ENCODE peak calls at places on chromosomes 16 and 17, in ten cellular contexts. H, U, T, W, I, X, D, M, E and J are unnamed samples.

GRCh38 chr17:55285340-55286301 is 20.9 kb downstream of the HLF start:
- DNase-seq in M (no peak), U (no peak), E (peak; percentile 86), H (no peak), I (peak; percentile 79), T (no peak), W (no peak), D (no peak), X (peak; percentile 37), J (no peak)

GRCh38 chr16:81745704-81746558 is 33.2 kb upstream of the PLCG2 start:
- DNase-seq in M (peak; percentile 70), D (peak; percentile 61), W (peak; percentile 76), E (peak; percentile 80), T (peak; percentile 81), H (peak; percentile 70), I (no peak), X (peak; percentile 66), U (peak; percentile 87), J (peak; percentile 50)

GRCh38 chr16:66130296-66130910 is 236.1 kb upstream of the CDH5 start:
- DNase-seq in H (no peak), M (no peak), U (no peak), X (no peak), T (no peak), W (no peak), I (no peak), D (no peak), E (no peak), J (no peak)

GRCh38 chr17:39963826-39964225 is 1.0 kb downstream of the GSDMA start:
- DNase-seq in U (no peak), D (no peak), I (no peak), X (no peak), W (no peak), T (no peak), H (no peak), M (no peak), E (no peak), J (no peak)

GRCh38 chr17:27306276-27306820 is 12.4 kb downstream of the WSB1 start:
- DNase-seq in M (no peak), U (no peak), T (no peak), E (no peak), H (no peak), I (no peak), X (no peak), W (no peak), D (no peak), J (no peak)

GRCh38 chr16:61098505-61098904 is 937.7 kb downstream of the CDH8 start:
- DNase-seq in M (no peak), U (no peak), E (no peak), I (no peak), T (no peak), X (no peak), W (no peak), H (no peak), D (no peak), J (no peak)

GRCh38 chr17:28563475-28563874 is 7.8 kb downstream of the PIGS start:
- DNase-seq in U (no peak), T (no peak), H (no peak), D (peak; percentile 32), E (no peak), X (peak; percentile 33), M (no peak), I (no peak), W (no peak), J (no peak)

GRCh38 chr16:1918890-1919679 is 870 bp upstream of the HS3ST6 start:
- DNase-seq in H (no peak), X (no peak), T (no peak), I (no peak), E (no peak), D (peak; percentile 64), U (no peak), W (no peak), M (no peak), J (no peak)

GRCh38 chr17:77327566-77328463 is 187.0 kb downstream of the SEC14L1 start:
- DNase-seq in H (no peak), E (peak; percentile 41), W (no peak), T (peak; percentile 21), M (no peak), U (no peak), I (no peak), D (no peak), X (no peak), J (no peak)

GRCh38 chr17:27320222-27320560 is 26.3 kb downstream of the WSB1 start:
- DNase-seq in E (no peak), H (no peak), M (no peak), D (no peak), W (no peak), U (no peak), I (no peak), X (no peak), T (no peak), J (no peak)

GRCh38 chr16:86975445-86975844 is 341.7 kb downstream of the C16orf95 start:
- DNase-seq in D (peak; percentile 82), W (peak; percentile 5), I (no peak), H (no peak), T (no peak), X (no peak), M (no peak), E (no peak), U (no peak), J (no peak)

GRCh38 chr16:87778476-87778829 is 12.7 kb upstream of the KLHDC4 start:
- DNase-seq in U (no peak), W (no peak), M (no peak), I (no peak), T (no peak), D (no peak), H (no peak), X (no peak), E (no peak), J (no peak)

GRCh38 chr16:85047867-85048455 is 20.4 kb downstream of the KIAA0513 start:
- DNase-seq in D (no peak), W (peak; percentile 71), H (no peak), U (no peak), I (no peak), X (no peak), E (no peak), M (no peak), T (no peak), J (no peak)

GRCh38 chr16:85055503-85056210 is 28.1 kb downstream of the KIAA0513 start:
- DNase-seq in T (peak; percentile 83), D (peak; percentile 20), X (peak; percentile 40), M (peak; percentile 78), W (peak; percentile 98), U (no peak), E (peak; percentile 47), H (peak; percentile 74), I (no peak), J (peak; percentile 17)

GRCh38 chr17:19331553-19332245 is 30.8 kb downstream of the B9D1 start:
- DNase-seq in U (no peak), W (no peak), M (no peak), I (no peak), X (no peak), T (no peak), H (no peak), E (no peak), D (no peak), J (no peak)

GRCh38 chr17:42997390-42997983 is 732 bp upstream of the RPL27 start:
- DNase-seq in D (no peak), U (no peak), T (no peak), W (no peak), M (no peak), E (no peak), I (no peak), X (no peak), H (no peak), J (no peak)

GRCh38 chr17:4710693-4711634 is 532 bp downstream of the ARRB2 start:
- DNase-seq in I (no peak), X (no peak), U (no peak), D (no peak), E (no peak), H (peak; percentile 32), W (no peak), T (peak; percentile 61), M (peak; percentile 27), J (peak; percentile 15)

GRCh38 chr17:71792966-71793365 is 327.9 kb upstream of the SOX9 start:
- DNase-seq in H (no peak), T (no peak), W (no peak), M (no peak), U (no peak), X (no peak), E (no peak), D (no peak), I (no peak), J (no peak)

GRCh38 chr17:66676421-66676820 is 158.5 kb upstream of the CACNG5 start:
- DNase-seq in H (no peak), D (no peak), X (peak; percentile 60), W (no peak), M (no peak), T (no peak), E (no peak), U (peak; percentile 68), I (no peak), J (no peak)

GRCh38 chr17:6427284-6427781 is 7.6 kb downstream of the AIPL1 start:
- DNase-seq in I (no peak), X (no peak), D (no peak), T (no peak), E (no peak), U (no peak), M (peak; percentile 32), H (peak; percentile 29), W (peak; percentile 82), J (no peak)

GRCh38 chr16:56628486-56629035 is 3.0 kb downstream of the MT1E start:
- DNase-seq in I (no peak), W (no peak), X (no peak), E (no peak), M (no peak), H (no peak), D (no peak), U (no peak), T (no peak), J (no peak)

GRCh38 chr16:85227262-85227923 is 115.1 kb upstream of the CIBAR2 start:
- DNase-seq in H (no peak), X (no peak), I (no peak), E (no peak), W (peak; percentile 74), M (no peak), U (no peak), T (no peak), D (peak; percentile 46), J (no peak)

GRCh38 chr17:4950075-4950756 is 703 bp upstream of the ENO3 start:
- DNase-seq in U (no peak), M (peak; percentile 39), E (no peak), T (no peak), W (peak; percentile 53), H (no peak), D (peak; percentile 72), I (no peak), X (no peak), J (peak; percentile 12)

GRCh38 chr17:17084941-17085340 is 42.7 kb downstream of the MPRIP start:
- DNase-seq in I (no peak), E (peak; percentile 2), M (no peak), D (no peak), T (no peak), U (no peak), W (no peak), X (no peak), H (no peak), J (no peak)

GRCh38 chr16:87058728-87059250 is 258.4 kb downstream of the C16orf95 start:
- DNase-seq in M (no peak), X (no peak), E (no peak), W (no peak), D (no peak), T (no peak), I (no peak), H (no peak), U (no peak), J (no peak)

GRCh38 chr17:67751101-67752074 is 33.7 kb downstream of the NOL11 start:
- DNase-seq in T (no peak), H (no peak), X (no peak), U (no peak), E (no peak), M (no peak), D (no peak), W (no peak), I (no peak), J (no peak)

GRCh38 chr17:17398928-17399926 is 77.6 kb upstream of the MED9 start:
- DNase-seq in X (no peak), M (no peak), T (no peak), W (no peak), H (no peak), I (no peak), E (no peak), D (no peak), U (no peak), J (no peak)

GRCh38 chr17:32970281-32970680 is 21.4 kb upstream of the SPACA3 start:
- DNase-seq in D (no peak), U (no peak), X (no peak), H (no peak), E (no peak), T (no peak), I (no peak), W (no peak), M (no peak), J (no peak)